ENCODE peak calls at places on chromosomes 11 and 22, in five cellular contexts. U is cardiac fibroblast, V is fibroblast of mammary gland, F is mammary epithelial cell, M is IMR-90. P is an unnamed sample.

GRCh38 chr11:68998390-68998911 is 14.6 kb downstream of the MRGPRF start:
- DNase-seq in U (no peak), V (no peak), F (no peak), M (peak), P (peak)

GRCh38 chr11:9600651-9601040 is 27.2 kb downstream of the WEE1 start:
- DNase-seq in U (no peak), V (no peak), F (peak), M (peak), P (no peak)

GRCh38 chr22:46135611-46136538 is 14.5 kb upstream of the PPARA start:
- DNase-seq in U (no peak), V (no peak), F (no peak), M (no peak), P (no peak)

GRCh38 chr11:82790723-82791487 is 57.2 kb upstream of the FAM181B start:
- DNase-seq in U (no peak), V (no peak), F (no peak), M (no peak), P (no peak)

GRCh38 chr22:33000342-33001280 is 57.6 kb downstream of the SYN3 start:
- DNase-seq in U (peak), V (peak), F (peak), M (peak), P (peak)

GRCh38 chr11:69799582-69799981 is 19.6 kb downstream of the FGF3 start:
- DNase-seq in U (peak), V (peak), F (peak), M (peak), P (peak)

GRCh38 chr11:76233936-76234703 is 27.8 kb upstream of the WNT11 start:
- DNase-seq in U (peak), V (peak), F (peak), M (no peak), P (peak)

GRCh38 chr11:8638300-8638699 is 44.2 kb downstream of the TRIM66 start:
- DNase-seq in U (peak), V (peak), F (no peak), M (peak), P (peak)

GRCh38 chr11:70265341-70265740 is 5.1 kb upstream of the PPFIA1 start:
- DNase-seq in U (no peak), V (no peak), F (no peak), M (no peak), P (no peak)

GRCh38 chr11:1772270-1773130 is 8.8 kb upstream of the CTSD start:
- DNase-seq in U (peak), V (peak), F (peak), M (peak), P (peak)

GRCh38 chr22:36317658-36318271 is 64.8 kb downstream of the APOL1 start:
- DNase-seq in U (no peak), V (no peak), F (peak), M (no peak), P (no peak)

GRCh38 chr11:17102447-17102846 is 25.0 kb upstream of the RPS13 start:
- DNase-seq in U (peak), V (peak), F (no peak), M (no peak), P (no peak)

GRCh38 chr11:63887600-63887999 is 29.4 kb downstream of the RCOR2 start:
- DNase-seq in U (no peak), V (no peak), F (no peak), M (no peak), P (no peak)

GRCh38 chr22:45553333-45554039 is 50.8 kb downstream of the FBLN1 start:
- DNase-seq in U (peak), V (peak), F (peak), M (peak), P (peak)

GRCh38 chr11:122393209-122393850 is 262.2 kb upstream of the UBASH3B start:
- DNase-seq in U (peak), V (no peak), F (no peak), M (no peak), P (peak)

GRCh38 chr11:9069256-9069655 is 22.1 kb downstream of the SCUBE2 start:
- DNase-seq in U (no peak), V (no peak), F (no peak), M (no peak), P (no peak)

GRCh38 chr11:7889985-7890384 is 41.1 kb downstream of the OR10A6 start:
- DNase-seq in U (no peak), V (no peak), F (no peak), M (no peak), P (no peak)

GRCh38 chr11:134398644-134399292 is 13.3 kb downstream of the B3GAT1 start:
- DNase-seq in U (no peak), V (no peak), F (no peak), M (no peak), P (no peak)

GRCh38 chr22:18157714-18158028 is 7.7 kb downstream of the USP18 start:
- DNase-seq in U (no peak), V (no peak), F (no peak), M (no peak), P (no peak)

GRCh38 chr22:22523494-22523893 is 3.4 kb upstream of the ZNF280A start:
- DNase-seq in U (no peak), V (no peak), F (no peak), M (no peak), P (no peak)

GRCh38 chr11:22466809-22467208 is 128.6 kb downstream of the SLC17A6 start:
- DNase-seq in U (peak), V (peak), F (peak), M (peak), P (peak)

GRCh38 chr11:13949876-13950275 is 12.6 kb upstream of the SPON1 start:
- DNase-seq in U (no peak), V (no peak), F (no peak), M (no peak), P (no peak)

GRCh38 chr22:33917744-33918406 is 2.4 kb downstream of the LARGE1 start:
- DNase-seq in U (peak), V (peak), F (no peak), M (peak), P (peak)

GRCh38 chr11:77086521-77087472 is 15.8 kb upstream of the OMP start:
- DNase-seq in U (no peak), V (no peak), F (no peak), M (no peak), P (no peak)

GRCh38 chr11:41716862-41717261 is 257.4 kb upstream of the LRRC4C start:
- DNase-seq in U (no peak), V (no peak), F (no peak), M (no peak), P (no peak)

GRCh38 chr22:19848298-19849224 is 6.1 kb downstream of the GNB1L start:
- DNase-seq in U (peak), V (peak), F (peak), M (no peak), P (no peak)

GRCh38 chr11:3802016-3802790 is 4.8 kb upstream of the NUP98 start:
- DNase-seq in U (peak), V (peak), F (no peak), M (peak), P (no peak)

GRCh38 chr11:119081682-119082081 is 3.0 kb upstream of the HMBS start:
- DNase-seq in U (no peak), V (no peak), F (no peak), M (no peak), P (no peak)

GRCh38 chr22:18088825-18089568 is 11.2 kb downstream of the PEX26 start:
- DNase-seq in U (no peak), V (no peak), F (no peak), M (no peak), P (no peak)

GRCh38 chr11:32831241-32831640 is 1.5 kb downstream of the PRRG4 start:
- DNase-seq in U (no peak), V (no peak), F (no peak), M (no peak), P (no peak)
- H3K4me3 ChIP-seq in U (no peak), V (no peak), F (peak), M (no peak), P (no peak)

GRCh38 chr11:26187639-26188038 is 144.3 kb upstream of the ANO3 start:
- DNase-seq in U (peak), V (peak), F (peak), M (peak), P (peak)
- H3K4me3 ChIP-seq in U (no peak), V (no peak), F (no peak), M (no peak), P (no peak)

DNA sequence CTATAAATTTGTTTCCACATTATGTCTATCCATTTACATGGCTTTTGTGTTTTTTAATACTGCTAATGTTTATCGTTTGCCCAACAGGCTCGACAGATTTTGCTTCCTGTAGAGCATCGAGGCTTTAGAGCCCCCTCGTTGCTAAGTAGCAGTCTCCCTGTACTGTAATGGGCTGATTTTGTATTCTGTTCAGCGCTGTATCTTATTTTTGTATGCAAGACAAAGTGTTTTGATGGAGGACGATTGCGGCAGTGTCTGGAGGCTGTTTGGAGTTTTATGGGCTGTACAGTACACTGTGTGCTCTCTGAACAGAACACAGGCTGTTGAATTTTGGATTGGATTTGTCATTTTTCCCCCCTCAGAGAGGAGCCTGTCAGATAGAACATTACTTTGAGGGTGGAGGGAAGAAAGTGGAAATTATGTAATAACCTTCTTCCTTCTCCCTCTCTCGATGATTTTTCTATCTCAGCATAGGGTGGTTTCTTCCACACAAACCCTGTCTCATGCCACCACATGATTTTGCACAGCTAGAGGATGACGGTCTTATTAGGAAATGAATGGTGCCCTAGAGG is 104.4 kb downstream of the ZBTB16 start:
- DNase-seq in U (peak), V (peak), F (no peak), M (no peak), P (peak)
- H3K4me3 ChIP-seq in U (no peak), V (no peak), F (no peak), M (no peak), P (peak)

GRCh38 chr11:66674964-66675602 is 2.6 kb downstream of the RBM4B start:
- DNase-seq in U (no peak), V (no peak), F (no peak), M (no peak), P (no peak)
- H3K4me3 ChIP-seq in U (no peak), V (no peak), F (no peak), M (no peak), P (no peak)

GRCh38 chr11:65433657-65434056 is 11.1 kb downstream of the NEAT1 start:
- DNase-seq in U (peak), V (peak), F (no peak), M (peak), P (peak)
- H3K4me3 ChIP-seq in U (no peak), V (no peak), F (no peak), M (no peak), P (peak)

GRCh38 chr22:37641251-37641949 is 1.9 kb downstream of the SH3BP1 start:
- DNase-seq in U (no peak), V (no peak), F (no peak), M (no peak), P (no peak)
- H3K4me3 ChIP-seq in U (no peak), V (no peak), F (peak), M (no peak), P (peak)

GRCh38 chr11:65859812-65860277 is 388 bp upstream of the MUS81 start:
- DNase-seq in U (no peak), V (peak), F (no peak), M (no peak), P (no peak)

GRCh38 chr11:65861533-65862183 is 1.4 kb downstream of the MUS81 start:
- DNase-seq in U (no peak), V (no peak), F (no peak), M (no peak), P (no peak)

GRCh38 chr11:65860278-65861164 is at the start of gene MUS81:
- DNase-seq in U (peak), V (peak), F (peak), M (peak), P (peak)

GRCh38 chr11:65862191-65862735 is 2.0 kb downstream of the MUS81 start:
- DNase-seq in U (no peak), V (no peak), F (no peak), M (no peak), P (no peak)

DNA sequence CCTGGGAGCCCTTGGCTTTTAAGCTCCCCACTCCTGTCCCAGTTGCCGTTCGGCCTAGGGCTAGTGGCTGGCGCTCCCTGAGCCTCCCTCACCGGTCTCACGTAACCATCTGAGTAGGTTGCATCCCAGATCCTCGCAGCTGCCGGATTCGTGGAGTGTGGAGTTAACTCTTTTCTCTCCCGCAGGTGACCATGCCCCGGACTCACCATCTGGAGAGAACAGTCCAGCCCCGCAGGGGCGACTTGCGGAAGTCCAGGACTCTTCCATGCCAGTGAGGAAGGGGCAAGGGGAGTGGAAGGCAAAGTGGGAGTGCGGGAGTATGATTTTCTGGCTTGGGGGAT is 902 bp downstream of the MUS81 start:
- DNase-seq in U (no peak), V (no peak), F (no peak), M (no peak), P (no peak)
- H3K4me3 ChIP-seq in U (peak), V (peak), F (peak), M (peak), P (peak)

DNA sequence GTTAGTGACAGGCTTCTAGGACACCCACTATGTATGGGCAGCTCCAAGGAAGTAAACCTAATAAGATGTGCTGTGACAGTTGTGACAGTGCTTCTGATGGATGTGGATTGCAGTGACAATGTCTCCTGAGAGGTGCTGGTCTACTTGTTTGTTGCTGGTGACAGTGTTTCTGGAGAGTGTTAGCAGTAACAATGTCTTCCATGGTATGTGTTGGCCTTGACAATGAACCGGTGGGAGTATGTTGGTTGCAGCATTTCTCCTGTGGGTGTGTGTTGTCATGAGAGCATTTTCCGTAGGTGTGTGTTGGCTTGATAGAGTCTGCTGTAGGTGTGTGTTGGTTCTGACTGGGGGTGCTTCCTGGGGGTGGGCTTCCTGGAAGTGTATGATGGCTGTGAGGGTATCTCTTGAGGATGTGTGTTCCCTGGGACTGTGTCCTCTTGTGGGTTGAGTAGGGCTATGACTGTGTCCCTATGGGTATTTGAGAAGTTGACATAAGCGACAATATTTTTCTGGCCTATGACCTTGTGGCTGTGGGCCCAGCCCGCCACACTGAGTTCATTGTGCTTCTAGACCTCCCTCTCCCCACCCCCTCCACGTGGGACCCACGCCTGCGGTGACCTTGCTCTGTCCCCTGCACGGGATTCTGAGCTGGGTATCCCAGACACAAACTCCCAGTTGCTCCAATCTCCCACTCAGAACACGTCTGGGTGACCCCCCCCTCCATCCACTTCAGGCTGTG is 1.2 kb downstream of the DCHS1 start:
- DNase-seq in U (no peak), V (no peak), F (no peak), M (no peak), P (no peak)
- H3K4me3 ChIP-seq in U (peak), V (no peak), F (no peak), M (peak), P (peak)

GRCh38 chr11:132872223-132872622 is 660.1 kb downstream of the OPCML start:
- DNase-seq in U (no peak), V (no peak), F (no peak), M (no peak), P (no peak)

GRCh38 chr11:132864811-132865576 is 667.3 kb downstream of the OPCML start:
- DNase-seq in U (no peak), V (no peak), F (no peak), M (no peak), P (no peak)

GRCh38 chr11:132862137-132862536 is 670.2 kb downstream of the OPCML start:
- DNase-seq in U (no peak), V (no peak), F (no peak), M (no peak), P (no peak)

GRCh38 chr11:132862918-132863317 is 669.4 kb downstream of the OPCML start:
- DNase-seq in U (no peak), V (no peak), F (peak), M (no peak), P (no peak)

GRCh38 chr11:132866783-132867545 is 665.3 kb downstream of the OPCML start:
- DNase-seq in U (peak), V (no peak), F (peak), M (peak), P (no peak)
- H3K4me3 ChIP-seq in U (no peak), V (no peak), F (no peak), M (no peak), P (no peak)

GRCh38 chr22:49643466-49643865 is 184.2 kb downstream of the BRD1 start:
- DNase-seq in U (no peak), V (no peak), F (no peak), M (no peak), P (no peak)

GRCh38 chr22:49642741-49643140 is 184.9 kb downstream of the BRD1 start:
- DNase-seq in U (no peak), V (no peak), F (no peak), M (no peak), P (no peak)

GRCh38 chr22:49641770-49642313 is 185.8 kb downstream of the BRD1 start:
- DNase-seq in U (no peak), V (no peak), F (no peak), M (no peak), P (no peak)

GRCh38 chr22:49643998-49644397 is 183.7 kb downstream of the BRD1 start:
- DNase-seq in U (no peak), V (no peak), F (no peak), M (no peak), P (no peak)

GRCh38 chr22:49642331-49642730 is 185.3 kb downstream of the BRD1 start:
- DNase-seq in U (no peak), V (no peak), F (no peak), M (no peak), P (no peak)
- H3K4me3 ChIP-seq in U (no peak), V (no peak), F (no peak), M (no peak), P (no peak)